ENCODE peak calls at places on chromosomes 13 and 19, in seven cellular contexts. P is breast epithelium; I is Kasumi-1; O is RPMI8226; Q is NCI-H774; B is lower leg skin; F is CD8-positive, alpha-beta memory T cell. W is an unnamed sample.

GRCh38 chr19:48230555-48231129 is 25.1 kb downstream of the CARD8 start:
- DNase-seq in P (no peak), I (no peak), O (no peak), Q (no peak), B (no peak), F (peak; percentile 54), W (no peak)

GRCh38 chr13:97205465-97205864 is 16.7 kb upstream of the MBNL2 start:
- DNase-seq in P (no peak), I (no peak), O (no peak), Q (no peak), B (no peak), F (no peak), W (no peak)

GRCh38 chr13:110960219-110960618 is 45.4 kb upstream of the ANKRD10 start:
- DNase-seq in P (no peak), I (no peak), O (no peak), Q (no peak), B (no peak), F (no peak), W (no peak)

GRCh38 chr13:112513761-112514160 is 74.2 kb downstream of the TUBGCP3 start:
- DNase-seq in P (no peak), I (no peak), O (no peak), Q (no peak), B (no peak), F (no peak), W (no peak)

GRCh38 chr19:33404506-33404905 is 31.0 kb downstream of the CEBPG start:
- DNase-seq in P (peak; percentile 27), I (no peak), O (no peak), Q (no peak), B (no peak), F (no peak), W (no peak)

GRCh38 chr19:29783627-29784190 is 28.1 kb upstream of the CCNE1 start:
- DNase-seq in P (no peak), I (no peak), O (no peak), Q (no peak), B (no peak), F (no peak), W (no peak)

GRCh38 chr19:14425696-14426138 is 6.6 kb upstream of the DDX39A start:
- DNase-seq in P (no peak), I (no peak), O (no peak), Q (no peak), B (no peak), F (no peak), W (no peak)

GRCh38 chr19:8004723-8005513 is 523 bp downstream of the ELAVL1 start:
- DNase-seq in P (no peak), I (peak; percentile 43), O (peak; percentile 30), Q (no peak), B (no peak), F (no peak), W (peak; percentile 19)

GRCh38 chr19:57773488-57773887 is 4.0 kb downstream of the ZNF586 start:
- DNase-seq in P (no peak), I (no peak), O (no peak), Q (no peak), B (no peak), F (no peak), W (no peak)

GRCh38 chr13:112711528-112712265 is 21.9 kb downstream of the ATP11A start:
- DNase-seq in P (peak; percentile 66), I (peak; percentile 19), O (no peak), Q (peak; percentile 63), B (peak; percentile 90), F (no peak), W (no peak)

GRCh38 chr13:110314516-110315245 is 7.6 kb downstream of the COL4A2 start:
- DNase-seq in P (no peak), I (no peak), O (no peak), Q (no peak), B (no peak), F (no peak), W (no peak)

GRCh38 chr13:90400372-90400771 is 947.1 kb upstream of the MIR17HG start:
- DNase-seq in P (no peak), I (no peak), O (no peak), Q (no peak), B (no peak), F (no peak), W (no peak)

GRCh38 chr13:110382229-110382628 is 75.1 kb downstream of the COL4A2 start:
- DNase-seq in P (no peak), I (no peak), O (no peak), Q (no peak), B (no peak), F (no peak), W (no peak)

GRCh38 chr19:41843371-41843770 is 1.1 kb downstream of the LYPD4 start:
- DNase-seq in P (no peak), I (no peak), O (no peak), Q (no peak), B (no peak), F (no peak), W (no peak)

GRCh38 chr19:52522555-52522954 is 4.9 kb upstream of the ZNF808 start:
- DNase-seq in P (no peak), I (no peak), O (no peak), Q (no peak), B (no peak), F (no peak), W (no peak)

GRCh38 chr13:54637377-54637776 is 1608.8 kb downstream of the OLFM4 start:
- DNase-seq in P (no peak), I (peak; percentile 77), O (no peak), Q (no peak), B (no peak), F (no peak), W (no peak)

GRCh38 chr19:37654833-37655688 is at the start of gene ZFP30:
- DNase-seq in P (peak; percentile 86), I (peak; percentile 61), O (no peak), Q (peak; percentile 87), B (peak; percentile 80), F (peak; percentile 83), W (peak; percentile 72)

GRCh38 chr13:20847298-20847697 is 55.2 kb downstream of the XPO4 start:
- DNase-seq in P (no peak), I (no peak), O (no peak), Q (no peak), B (no peak), F (no peak), W (no peak)

GRCh38 chr13:105660550-105660949 is 874.9 kb downstream of the EFNB2 start:
- DNase-seq in P (no peak), I (no peak), O (no peak), Q (no peak), B (no peak), F (no peak), W (no peak)

GRCh38 chr13:113881614-113882265 is 17.9 kb upstream of the GAS6 start:
- DNase-seq in P (no peak), I (no peak), O (no peak), Q (no peak), B (peak; percentile 34), F (no peak), W (no peak)

GRCh38 chr13:47639716-47640447 is 361.2 kb downstream of the SUCLA2 start:
- DNase-seq in P (no peak), I (no peak), O (no peak), Q (no peak), B (no peak), F (no peak), W (no peak)

GRCh38 chr13:37109080-37109678 is 3.7 kb upstream of the CSNK1A1L start:
- DNase-seq in P (no peak), I (peak; percentile 52), O (peak; percentile 16), Q (no peak), B (peak; percentile 24), F (no peak), W (no peak)

GRCh38 chr19:35299523-35300339 is 7.8 kb downstream of the MAG start:
- DNase-seq in P (no peak), I (no peak), O (no peak), Q (no peak), B (no peak), F (no peak), W (no peak)